ENCODE peak calls at places on chromosomes 16 and 17, in seven cellular contexts. N, F, P, B, I, Q and J are unnamed samples.

GRCh38 chr17:81130385-81131288 is 34.7 kb upstream of the PVALEF start:
- DNase-seq in Q (no peak), F (no peak), I (no peak), B (no peak), N (no peak), P (no peak), J (no peak)

GRCh38 chr17:13931111-13931526 is 138.2 kb upstream of the COX10 start:
- DNase-seq in F (peak), B (peak), P (no peak), I (no peak), N (no peak), Q (peak), J (peak)

GRCh38 chr16:89122322-89122831 is 28.7 kb downstream of the ACSF3 start:
- DNase-seq in Q (no peak), I (peak), N (peak), P (peak), F (no peak), B (no peak), J (no peak)

GRCh38 chr16:1308036-1308976 is 1.1 kb upstream of the UBE2I start:
- DNase-seq in P (no peak), F (no peak), I (no peak), N (no peak), B (peak), Q (no peak), J (peak)

GRCh38 chr17:74637265-74637664 is 13.7 kb upstream of the CD300E start:
- DNase-seq in P (no peak), I (no peak), F (no peak), Q (no peak), N (no peak), B (no peak), J (no peak)

GRCh38 chr17:35666070-35666469 is 65.4 kb upstream of the RASL10B start:
- DNase-seq in P (no peak), N (no peak), Q (no peak), F (peak), I (no peak), B (peak), J (peak)

GRCh38 chr17:19958023-19958422 is 19.6 kb downstream of the AKAP10 start:
- DNase-seq in F (peak), Q (peak), N (no peak), I (no peak), P (peak), B (peak), J (peak)

GRCh38 chr16:88805340-88805715 is 1.7 kb downstream of the CDT1 start:
- DNase-seq in I (no peak), N (peak), Q (no peak), F (no peak), B (no peak), P (no peak), J (no peak)

GRCh38 chr17:75511610-75512575 is 3.4 kb downstream of the CASKIN2 start:
- DNase-seq in F (no peak), P (no peak), Q (peak), B (peak), I (peak), N (peak), J (no peak)

GRCh38 chr16:6035161-6035560 is 937.6 kb upstream of the EEF2KMT start:
- DNase-seq in P (no peak), I (no peak), N (no peak), F (no peak), Q (no peak), B (no peak), J (no peak)

GRCh38 chr16:19167710-19168172 is 299 bp upstream of the SYT17 start:
- DNase-seq in N (peak), Q (peak), F (peak), I (peak), P (peak), B (peak), J (peak)

GRCh38 chr16:12436201-12436657 is 367.5 kb downstream of the CPPED1 start:
- DNase-seq in F (no peak), P (no peak), B (no peak), I (no peak), Q (no peak), N (no peak), J (no peak)

GRCh38 chr16:15516609-15517008 is 82.2 kb downstream of the BMERB1 start:
- DNase-seq in P (no peak), Q (no peak), I (no peak), F (no peak), B (no peak), N (no peak), J (no peak)

GRCh38 chr16:78800535-78800934 is 701.1 kb downstream of the WWOX start:
- DNase-seq in F (no peak), N (no peak), Q (no peak), P (no peak), B (no peak), I (no peak), J (no peak)

GRCh38 chr17:64017381-64017980 is 3.0 kb downstream of the ICAM2 start:
- DNase-seq in P (no peak), B (no peak), N (no peak), I (no peak), F (no peak), Q (no peak), J (no peak)

GRCh38 chr16:87431926-87432325 is 39.8 kb downstream of the MAP1LC3B start:
- DNase-seq in P (peak), B (peak), F (peak), N (peak), Q (peak), I (no peak), J (peak)

GRCh38 chr17:74862108-74862901 is 2.6 kb upstream of the GRIN2C start:
- DNase-seq in F (peak), B (peak), N (peak), I (no peak), Q (peak), P (no peak), J (no peak)

GRCh38 chr16:48608452-48608851 is 1.5 kb downstream of the N4BP1 start:
- DNase-seq in F (peak), Q (no peak), I (no peak), B (no peak), P (peak), N (no peak), J (peak)

GRCh38 chr16:17432902-17433576 is 37.7 kb downstream of the XYLT1 start:
- DNase-seq in P (no peak), B (peak), I (no peak), F (peak), Q (no peak), N (no peak), J (peak)

GRCh38 chr17:57740225-57740528 is 4.9 kb downstream of the CCDC182 start:
- DNase-seq in I (no peak), Q (no peak), N (no peak), P (no peak), F (no peak), B (no peak), J (no peak)
- TF ChIP-seq CTCF in I (no peak), Q (no peak), N (no peak), P (no peak), F (no peak), B (no peak), J (no peak)

GRCh38 chr17:3730881-3731429 is 7.3 kb downstream of the HASPIN start:
- DNase-seq in Q (no peak), P (no peak), B (peak), F (no peak), N (no peak), I (no peak), J (no peak)

GRCh38 chr17:3727041-3727440 is 3.3 kb downstream of the HASPIN start:
- DNase-seq in F (no peak), Q (no peak), N (no peak), P (no peak), I (no peak), B (no peak), J (no peak)

GRCh38 chr17:3735515-3735914 is 11.8 kb downstream of the HASPIN start:
- DNase-seq in B (no peak), N (peak), F (peak), I (no peak), P (no peak), Q (no peak), J (no peak)

GRCh38 chr17:3729881-3730280 is 6.2 kb downstream of the HASPIN start:
- DNase-seq in I (no peak), B (no peak), N (no peak), P (no peak), Q (no peak), F (no peak), J (no peak)

DNA sequence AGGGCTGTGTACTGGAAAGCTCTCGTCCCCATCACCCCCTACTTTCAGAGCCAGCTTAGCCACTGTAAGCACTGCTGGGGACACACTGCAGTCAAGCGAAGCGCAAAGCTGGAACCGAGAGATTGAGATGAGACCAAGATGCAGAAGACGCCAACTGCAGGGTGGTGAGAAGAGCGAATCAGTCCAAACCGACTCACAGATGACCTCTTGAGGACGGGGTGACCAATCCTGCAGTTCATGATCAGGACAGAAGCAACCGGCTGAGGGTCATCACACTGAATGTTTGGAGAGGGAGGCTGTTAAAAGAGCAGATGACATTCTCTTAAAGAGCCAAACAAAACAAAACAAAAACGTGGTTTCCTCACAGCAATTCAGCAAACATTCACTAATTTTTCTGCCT is 8.5 kb downstream of the HASPIN start:
- DNase-seq in P (no peak), Q (no peak), N (no peak), F (peak), B (peak), I (peak), J (peak)
- TF ChIP-seq CTCF in P (no peak), Q (no peak), N (no peak), F (no peak), B (no peak), I (no peak), J (no peak)

GRCh38 chr17:65559483-65559801 is 2.0 kb downstream of the AXIN2 start:
- DNase-seq in F (no peak), B (no peak), P (no peak), N (no peak), I (no peak), Q (no peak), J (no peak)

GRCh38 chr17:65560628-65561371 is 648 bp downstream of the AXIN2 start:
- DNase-seq in N (peak), B (peak), F (peak), Q (peak), P (peak), I (peak), J (peak)

GRCh38 chr17:65562206-65562531 is 721 bp upstream of the AXIN2 start:
- DNase-seq in P (no peak), B (no peak), F (no peak), N (no peak), I (no peak), Q (no peak), J (no peak)

GRCh38 chr17:65559802-65560627 is 1.4 kb downstream of the AXIN2 start:
- DNase-seq in N (peak), I (peak), Q (peak), B (no peak), P (no peak), F (no peak), J (no peak)

DNA sequence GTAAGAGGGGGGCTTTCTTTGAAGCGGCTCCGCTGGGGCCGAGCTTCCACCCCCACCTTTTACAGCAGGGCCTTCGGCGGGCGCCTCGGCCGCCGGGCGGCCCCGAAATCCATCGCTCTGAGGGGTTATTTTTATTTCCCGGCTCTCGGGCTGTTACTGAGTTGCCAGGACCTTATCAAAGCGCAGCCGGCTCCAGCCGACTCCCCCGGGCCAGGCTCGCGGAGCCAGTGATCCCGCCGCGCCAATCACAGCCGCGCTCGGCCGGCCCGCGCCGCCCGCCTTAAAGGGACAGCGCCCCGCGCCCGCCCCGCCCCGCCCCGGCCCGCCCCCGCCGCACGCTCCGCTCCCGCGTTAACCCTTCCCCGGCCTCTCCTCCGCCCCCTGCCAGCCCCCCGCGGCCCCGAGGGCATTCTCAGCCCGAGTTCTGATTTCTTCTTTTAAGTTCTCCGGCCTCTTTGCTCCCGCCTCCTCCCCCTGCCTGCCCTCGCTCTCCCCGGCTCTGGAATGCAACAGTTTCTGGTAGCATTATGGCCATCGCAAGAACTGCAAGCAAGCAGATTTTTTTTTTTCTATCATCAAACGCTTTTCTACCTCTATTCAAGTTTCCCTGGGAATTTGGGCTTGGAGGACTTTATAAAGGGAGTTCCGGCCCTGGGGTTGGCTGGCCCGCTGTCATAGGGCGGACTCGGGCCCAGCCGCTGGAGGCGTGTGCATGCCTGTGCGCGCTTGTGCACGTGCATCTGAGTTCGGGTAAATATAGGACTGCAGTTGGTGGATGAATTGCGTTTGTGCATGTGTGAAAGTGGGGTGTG is at the start of gene AXIN2:
- DNase-seq in F (peak), P (peak), B (peak), I (peak), N (peak), Q (peak), J (peak)
- TF ChIP-seq CTCF in F (peak), P (peak), B (peak), I (peak), N (no peak), Q (peak), J (peak)

GRCh38 chr17:56597495-56597990 is 4.0 kb downstream of the NOG start:
- DNase-seq in N (no peak), I (no peak), F (no peak), P (no peak), B (no peak), Q (peak), J (no peak)

GRCh38 chr17:56598471-56598870 is 5.0 kb downstream of the NOG start:
- DNase-seq in N (no peak), Q (no peak), P (no peak), B (no peak), F (no peak), I (no peak), J (peak)

GRCh38 chr17:56599566-56599965 is 6.1 kb downstream of the NOG start:
- DNase-seq in F (no peak), I (no peak), P (no peak), B (no peak), N (no peak), Q (no peak), J (no peak)

GRCh38 chr17:56600246-56600645 is 6.7 kb downstream of the NOG start:
- DNase-seq in I (no peak), P (no peak), B (no peak), Q (no peak), F (no peak), N (no peak), J (no peak)

GRCh38 chr17:56599093-56599492 is 5.6 kb downstream of the NOG start:
- DNase-seq in N (no peak), B (no peak), P (no peak), F (no peak), I (no peak), Q (no peak), J (no peak)
- TF ChIP-seq CTCF in N (no peak), B (no peak), P (no peak), F (no peak), I (no peak), Q (no peak), J (no peak)

GRCh38 chr16:75804368-75804767 is 78.1 kb upstream of the CPHXL start:
- DNase-seq in N (no peak), P (no peak), B (no peak), I (no peak), Q (no peak), F (no peak), J (no peak)

GRCh38 chr16:75810342-75810741 is 84.1 kb upstream of the CPHXL start:
- DNase-seq in P (no peak), I (no peak), B (no peak), F (no peak), Q (no peak), N (no peak), J (peak)

GRCh38 chr16:75803753-75804152 is 77.5 kb upstream of the CPHXL start:
- DNase-seq in F (no peak), B (no peak), Q (no peak), I (no peak), N (no peak), P (no peak), J (no peak)

GRCh38 chr16:75806487-75806886 is 80.2 kb upstream of the CPHXL start:
- DNase-seq in B (no peak), P (no peak), Q (no peak), F (no peak), N (no peak), I (no peak), J (no peak)

GRCh38 chr16:75805946-75806345 is 79.7 kb upstream of the CPHXL start:
- DNase-seq in Q (no peak), B (no peak), P (no peak), F (no peak), I (no peak), N (no peak), J (no peak)
- TF ChIP-seq CTCF in Q (no peak), B (no peak), P (no peak), F (no peak), I (no peak), N (no peak), J (no peak)

DNA sequence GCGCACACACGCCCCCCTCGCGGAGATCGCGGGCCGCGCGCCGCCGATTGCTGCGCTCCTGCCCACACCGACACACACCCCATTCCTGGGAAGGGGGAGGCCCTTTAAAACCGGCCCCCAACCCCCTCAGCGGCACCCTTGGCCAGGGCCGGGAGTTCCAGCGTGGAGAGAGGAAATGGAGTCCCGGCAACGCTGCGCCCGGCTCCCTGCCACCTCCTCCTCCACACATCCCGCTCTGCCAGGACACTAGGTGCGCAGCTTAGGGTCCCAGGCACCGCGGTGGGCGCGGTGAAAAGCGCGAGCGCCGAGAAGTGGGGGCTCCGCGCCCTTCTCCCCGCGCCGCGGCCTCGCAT is 397 bp downstream of the CDC42EP4 start:
- DNase-seq in I (peak), Q (no peak), B (no peak), N (peak), P (no peak), F (no peak), J (no peak)
- TF ChIP-seq CTCF in I (no peak), Q (no peak), B (no peak), N (no peak), P (no peak), F (no peak), J (no peak)

DNA sequence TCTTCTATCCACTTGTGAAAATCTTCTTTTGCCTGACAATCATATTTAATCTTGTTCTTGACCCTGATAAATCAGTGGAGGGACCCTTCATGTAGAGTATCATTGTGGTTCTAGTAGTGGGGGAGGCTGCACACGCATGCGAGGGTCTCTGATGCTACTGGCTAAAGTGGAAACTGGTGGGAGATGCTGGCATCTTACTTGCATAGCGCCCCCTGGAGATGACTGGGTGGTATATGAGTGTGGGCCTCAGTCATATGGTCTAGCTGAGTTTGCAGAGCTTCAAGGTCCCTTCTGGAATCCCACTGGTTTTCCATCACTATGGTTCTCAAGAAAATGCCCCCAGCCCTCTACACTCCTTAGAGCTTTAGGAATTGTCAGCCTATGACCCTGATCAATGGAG is 236.4 kb upstream of the AXIN2 start:
- DNase-seq in P (no peak), F (peak), B (peak), I (no peak), N (no peak), Q (no peak), J (peak)
- TF ChIP-seq CTCF in P (no peak), F (peak), B (peak), I (no peak), N (no peak), Q (no peak), J (peak)